ENCODE peak calls at places on chromosomes 4 and X, in ten cellular contexts. N is cardiac fibroblast, E is NCI-H1105, D is trophoblast cell, R is amygdala, M is A549, J is iPS-NIHi11, F is NCI-H345, K is aorta, T is B cell. V is an unnamed sample.

GRCh38 chr4:3176625-3177229 is 72.2 kb upstream of the MSANTD1 start:
- DNase-seq in N (no peak), E (no peak), D (no peak), R (no peak), M (no peak), J (no peak), F (no peak), K (no peak), T (no peak), V (no peak)

GRCh38 chr4:110033994-110034393 is 121.3 kb downstream of the EGF start:
- DNase-seq in N (no peak), E (no peak), D (no peak), R (no peak), M (no peak), J (no peak), F (no peak), K (no peak), T (peak), V (no peak)

GRCh38 chrX:99001286-99001685 is 1408.8 kb downstream of the PCDH19 start:
- DNase-seq in N (no peak), E (no peak), D (no peak), R (no peak), M (no peak), J (no peak), F (no peak), K (no peak), T (no peak), V (no peak)

GRCh38 chr4:140153419-140153743 is 603 bp downstream of the MAML3 start:
- DNase-seq in N (no peak), E (no peak), D (no peak), R (no peak), M (no peak), J (no peak), F (peak), K (no peak), T (no peak), V (no peak)

GRCh38 chr4:103099691-103100392 is at the start of gene BDH2:
- DNase-seq in N (peak), E (peak), D (peak), R (no peak), M (peak), J (peak), F (peak), K (no peak), T (peak), V (no peak)

GRCh38 chrX:39058724-39059123 is 257.5 kb downstream of the MID1IP1 start:
- DNase-seq in N (no peak), E (no peak), D (no peak), R (no peak), M (no peak), J (no peak), F (no peak), K (no peak), T (no peak), V (no peak)

GRCh38 chrX:49712577-49712976 is 16.8 kb upstream of the PAGE1 start:
- DNase-seq in N (no peak), E (no peak), D (no peak), R (no peak), M (no peak), J (no peak), F (no peak), K (no peak), T (no peak), V (no peak)

GRCh38 chr4:186554485-186554884 is 882 bp downstream of the MTNR1A start:
- DNase-seq in N (peak), E (peak), D (no peak), R (no peak), M (peak), J (peak), F (peak), K (no peak), T (no peak), V (no peak)

GRCh38 chr4:107069049-107069448 is 32.9 kb upstream of the DKK2 start:
- DNase-seq in N (peak), E (no peak), D (no peak), R (no peak), M (no peak), J (no peak), F (no peak), K (no peak), T (no peak), V (no peak)

GRCh38 chr4:100547541-100548208 is 29.9 kb upstream of the EMCN start:
- DNase-seq in N (no peak), E (no peak), D (no peak), R (no peak), M (no peak), J (peak), F (no peak), K (no peak), T (no peak), V (no peak)

GRCh38 chrX:74421181-74422028 is at the start of gene SLC16A2:
- DNase-seq in N (peak), E (peak), D (peak), R (peak), M (peak), J (peak), F (peak), K (peak), T (peak), V (peak)

GRCh38 chr4:170306208-170306607 is 216.5 kb upstream of the AADAT start:
- DNase-seq in N (no peak), E (no peak), D (no peak), R (no peak), M (no peak), J (no peak), F (no peak), K (no peak), T (no peak), V (no peak)

GRCh38 chr4:79864470-79865190 is 208.4 kb downstream of the ANTXR2 start:
- DNase-seq in N (no peak), E (peak), D (no peak), R (no peak), M (no peak), J (no peak), F (peak), K (no peak), T (no peak), V (no peak)

GRCh38 chr4:16794816-16795445 is 103.5 kb downstream of the LDB2 start:
- DNase-seq in N (peak), E (no peak), D (no peak), R (no peak), M (no peak), J (peak), F (no peak), K (no peak), T (peak), V (no peak)

GRCh38 chrX:136168929-136169735 is 21.8 kb downstream of the FHL1 start:
- DNase-seq in N (peak), E (peak), D (peak), R (peak), M (no peak), J (peak), F (no peak), K (peak), T (no peak), V (no peak)

GRCh38 chr4:131644619-131645018 is 1504.5 kb upstream of the PCDH10 start:
- DNase-seq in N (peak), E (no peak), D (no peak), R (no peak), M (no peak), J (peak), F (peak), K (no peak), T (no peak), V (no peak)

GRCh38 chr4:147085796-147086195 is 140.1 kb upstream of the TTC29 start:
- DNase-seq in N (no peak), E (no peak), D (peak), R (no peak), M (no peak), J (no peak), F (no peak), K (no peak), T (no peak), V (no peak)

GRCh38 chr4:1209821-1210220 is 37.4 kb upstream of the SPON2 start:
- DNase-seq in N (peak), E (no peak), D (peak), R (no peak), M (no peak), J (no peak), F (no peak), K (peak), T (no peak), V (peak)

V was measured in lower lobe of right lung.